ENCODE peak calls at places on chromosomes 5 and 9, in five cellular contexts. F, R, A, Q and U are unnamed samples.

GRCh38 chr9:31137850-31138160 is 1246.6 kb upstream of the ACO1 start:
- DNase-seq in F (no peak), R (no peak), A (no peak), Q (no peak), U (no peak)

GRCh38 chr5:177113566-177114424 is 19.8 kb upstream of the NSD1 start:
- DNase-seq in F (peak), R (peak), A (peak), Q (peak), U (peak)

GRCh38 chr5:153515269-153515668 is 24.8 kb downstream of the GRIA1 start:
- DNase-seq in F (no peak), R (no peak), A (no peak), Q (no peak), U (no peak)

GRCh38 chr5:69415584-69415958 is 655 bp downstream of the MARVELD2 start:
- DNase-seq in F (peak), R (peak), A (peak), Q (no peak), U (no peak)

GRCh38 chr9:121945849-121946248 is 147.3 kb downstream of the TTLL11 start:
- DNase-seq in F (peak), R (peak), A (no peak), Q (no peak), U (no peak)

GRCh38 chr5:36360311-36360710 is 58.6 kb upstream of the RANBP3L start:
- DNase-seq in F (no peak), R (no peak), A (no peak), Q (no peak), U (no peak)

GRCh38 chr5:100761192-100761591 is 141.9 kb downstream of the ST8SIA4 start:
- DNase-seq in F (peak), R (no peak), A (no peak), Q (no peak), U (no peak)

GRCh38 chr5:32388429-32389111 is 56.0 kb downstream of the ZFR start:
- DNase-seq in F (peak), R (no peak), A (no peak), Q (no peak), U (no peak)

GRCh38 chr9:26723486-26723885 is 169.1 kb downstream of the CAAP1 start:
- DNase-seq in F (peak), R (no peak), A (no peak), Q (no peak), U (no peak)

GRCh38 chr9:110334183-110334582 is 3.5 kb downstream of the TXNDC8 start:
- DNase-seq in F (no peak), R (no peak), A (no peak), Q (no peak), U (no peak)

GRCh38 chr9:114177423-114178064 is 22.2 kb downstream of the COL27A1 start:
- DNase-seq in F (peak), R (peak), A (no peak), Q (peak), U (no peak)

GRCh38 chr9:6703898-6704639 is 53.7 kb upstream of the KDM4C start:
- DNase-seq in F (peak), R (peak), A (peak), Q (peak), U (peak)

GRCh38 chr5:13346401-13346800 is 598.1 kb downstream of the DNAH5 start:
- DNase-seq in F (no peak), R (no peak), A (no peak), Q (no peak), U (no peak)

GRCh38 chr9:94860678-94861588 is 134.4 kb downstream of the AOPEP start:
- DNase-seq in F (no peak), R (no peak), A (no peak), Q (no peak), U (no peak)

DNA sequence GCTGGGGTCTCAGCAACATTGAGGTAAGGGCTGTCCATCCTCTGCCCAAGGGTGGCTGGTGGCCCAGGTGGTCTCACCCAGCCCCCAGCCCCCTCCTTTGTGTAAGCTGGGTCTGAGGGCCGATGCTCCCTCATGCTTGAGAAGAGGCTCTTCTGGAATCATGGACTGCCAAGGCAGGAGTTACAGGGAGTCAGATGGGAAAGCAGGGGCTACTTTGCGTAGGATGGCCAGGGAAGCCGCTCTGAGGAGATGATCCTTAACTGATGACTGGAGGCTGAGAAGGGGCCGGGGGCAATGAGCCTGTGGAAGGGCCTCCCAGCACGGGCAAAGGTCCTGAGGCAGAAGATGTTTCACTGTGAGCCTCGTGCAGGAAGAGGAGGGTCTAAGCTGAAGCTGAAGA is 23.7 kb downstream of the NKX2-5 start:
- DNase-seq in F (no peak), R (no peak), A (no peak), Q (no peak), U (no peak)
- H3K27ac ChIP-seq in F (no peak), R (no peak), A (no peak), Q (no peak), U (no peak)

GRCh38 chr5:157823655-157824054 is 35.3 kb downstream of the CLINT1 start:
- DNase-seq in F (no peak), R (no peak), A (no peak), Q (no peak), U (no peak)
- H3K27ac ChIP-seq in F (no peak), R (no peak), A (no peak), Q (no peak), U (no peak)

GRCh38 chr9:86057491-86057890 is 41.9 kb downstream of the GOLM1 start:
- DNase-seq in F (no peak), R (no peak), A (no peak), Q (no peak), U (no peak)

GRCh38 chr9:86062845-86063693 is 36.3 kb downstream of the GOLM1 start:
- DNase-seq in F (no peak), R (no peak), A (no peak), Q (no peak), U (no peak)

GRCh38 chr9:86064220-86064619 is 35.1 kb downstream of the GOLM1 start:
- DNase-seq in F (no peak), R (no peak), A (no peak), Q (no peak), U (no peak)

DNA sequence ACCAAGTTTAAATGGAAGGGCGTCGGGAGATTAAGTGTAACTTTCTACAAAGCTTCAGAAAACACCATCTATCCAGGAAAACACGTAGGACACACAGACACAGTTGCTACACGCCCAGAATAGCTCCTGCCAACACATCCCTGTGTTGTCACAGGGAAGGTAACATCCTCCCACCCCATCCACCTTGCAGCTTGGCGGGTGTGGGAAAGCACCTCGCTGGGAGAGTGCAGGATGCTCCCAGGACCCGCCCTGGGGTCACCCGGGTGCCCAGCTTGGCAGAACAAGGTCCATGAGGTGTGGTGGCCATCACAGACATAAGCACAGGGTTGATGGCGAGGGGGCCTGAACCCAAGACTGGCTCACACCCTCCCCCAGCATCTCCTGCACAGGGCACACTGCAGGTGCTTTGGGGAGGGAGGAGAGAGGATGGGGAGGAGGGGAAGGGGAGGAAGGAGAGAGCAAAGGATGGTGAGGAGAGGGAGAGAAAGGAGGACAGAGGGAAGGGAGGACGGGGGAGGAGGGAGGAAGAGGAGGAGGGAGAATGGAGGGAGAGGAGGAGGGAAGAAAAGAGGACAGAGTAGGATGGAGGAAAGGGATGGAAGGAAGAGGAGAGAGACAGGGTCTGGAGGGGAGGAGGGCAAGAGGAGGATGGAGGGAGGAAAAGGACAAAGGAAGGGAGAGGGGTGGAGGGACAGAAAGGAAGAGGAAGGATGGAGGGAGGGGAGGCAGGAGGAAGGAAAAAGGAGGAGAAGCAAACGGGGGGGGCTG is 37.2 kb downstream of the GOLM1 start:
- DNase-seq in F (no peak), R (no peak), A (no peak), Q (no peak), U (no peak)
- H3K27ac ChIP-seq in F (no peak), R (no peak), A (no peak), Q (no peak), U (no peak)

GRCh38 chr5:142426129-142426641 is 101.4 kb upstream of the SPRY4 start:
- DNase-seq in F (peak), R (no peak), A (no peak), Q (peak), U (peak)
- H3K27ac ChIP-seq in F (no peak), R (no peak), A (no peak), Q (peak), U (peak)

GRCh38 chr5:149759563-149759962 is 29.5 kb downstream of the PPARGC1B start:
- DNase-seq in F (no peak), R (no peak), A (no peak), Q (no peak), U (no peak)

GRCh38 chr5:149757956-149758355 is 27.8 kb downstream of the PPARGC1B start:
- DNase-seq in F (no peak), R (no peak), A (no peak), Q (no peak), U (no peak)

GRCh38 chr5:149757186-149757950 is 27.3 kb downstream of the PPARGC1B start:
- DNase-seq in F (no peak), R (peak), A (no peak), Q (no peak), U (no peak)

GRCh38 chr5:149754481-149754880 is 24.4 kb downstream of the PPARGC1B start:
- DNase-seq in F (no peak), R (peak), A (no peak), Q (no peak), U (no peak)

GRCh38 chr5:149756354-149756753 is 26.2 kb downstream of the PPARGC1B start:
- DNase-seq in F (no peak), R (no peak), A (no peak), Q (no peak), U (no peak)
- H3K27ac ChIP-seq in F (no peak), R (no peak), A (no peak), Q (no peak), U (no peak)